ENCODE peak calls at places on chromosomes 11 and 22, in six cellular contexts. One of them, this sample, is unnamed.

GRCh38 chr22:38397189-38398097 is 57.6 kb downstream of the KCNJ4 start:
- DNase-seq in HCT116: no peak
- DNase-seq in lower leg skin: peak; percentile 92
- DNase-seq in A549: no peak
- DNase-seq in transverse colon: peak; percentile 59
- DNase-seq in upper lobe of left lung: peak; percentile 71
- DNase-seq in this sample: no peak

GRCh38 chr11:71237853-71238252 is 14.5 kb downstream of the SHANK2 start:
- DNase-seq in lower leg skin: peak; percentile 40
- DNase-seq in upper lobe of left lung: peak; percentile 18
- DNase-seq in HCT116: no peak
- DNase-seq in transverse colon: no peak
- DNase-seq in A549: no peak
- DNase-seq in this sample: no peak

GRCh38 chr11:94731921-94732601 is 36.1 kb upstream of the AMOTL1 start:
- DNase-seq in lower leg skin: no peak
- DNase-seq in transverse colon: no peak
- DNase-seq in upper lobe of left lung: no peak
- DNase-seq in A549: peak; percentile 48
- DNase-seq in HCT116: no peak
- DNase-seq in this sample: no peak

GRCh38 chr11:118194835-118195627 is 18.6 kb upstream of the SCN2B start:
- DNase-seq in lower leg skin: peak; percentile 93
- DNase-seq in transverse colon: peak; percentile 84
- DNase-seq in A549: peak; percentile 62
- DNase-seq in upper lobe of left lung: peak; percentile 88
- DNase-seq in HCT116: no peak
- DNase-seq in this sample: peak; percentile 30

GRCh38 chr11:46006418-46007070 is 84.1 kb downstream of the LARGE2 start:
- DNase-seq in upper lobe of left lung: no peak
- DNase-seq in HCT116: peak; percentile 63
- DNase-seq in A549: peak; percentile 73
- DNase-seq in transverse colon: no peak
- DNase-seq in lower leg skin: no peak
- DNase-seq in this sample: peak; percentile 38

GRCh38 chr11:9719949-9720646 is 56.2 kb downstream of the SWAP70 start:
- DNase-seq in HCT116: no peak
- DNase-seq in lower leg skin: no peak
- DNase-seq in upper lobe of left lung: no peak
- DNase-seq in A549: no peak
- DNase-seq in transverse colon: no peak
- DNase-seq in this sample: no peak

GRCh38 chr11:119000906-119001305 is 3.0 kb downstream of the CENATAC start:
- DNase-seq in transverse colon: no peak
- DNase-seq in upper lobe of left lung: no peak
- DNase-seq in lower leg skin: no peak
- DNase-seq in HCT116: no peak
- DNase-seq in A549: no peak
- DNase-seq in this sample: no peak

GRCh38 chr22:40021401-40022000 is 26.7 kb downstream of the FAM83F start:
- DNase-seq in lower leg skin: no peak
- DNase-seq in A549: no peak
- DNase-seq in HCT116: no peak
- DNase-seq in transverse colon: no peak
- DNase-seq in upper lobe of left lung: no peak
- DNase-seq in this sample: no peak

GRCh38 chr11:74870485-74870884 is 78.4 kb downstream of the XRRA1 start:
- DNase-seq in HCT116: peak; percentile 10
- DNase-seq in upper lobe of left lung: no peak
- DNase-seq in transverse colon: no peak
- DNase-seq in A549: peak; percentile 46
- DNase-seq in lower leg skin: no peak
- DNase-seq in this sample: peak; percentile 30

GRCh38 chr22:44396021-44396726 is 83.4 kb upstream of the SHISAL1 start:
- DNase-seq in A549: no peak
- DNase-seq in transverse colon: no peak
- DNase-seq in HCT116: no peak
- DNase-seq in lower leg skin: peak; percentile 56
- DNase-seq in upper lobe of left lung: no peak
- DNase-seq in this sample: no peak

GRCh38 chr11:35593143-35593542 is 25.1 kb upstream of the FJX1 start:
- DNase-seq in lower leg skin: no peak
- DNase-seq in HCT116: no peak
- DNase-seq in upper lobe of left lung: peak; percentile 61
- DNase-seq in transverse colon: no peak
- DNase-seq in A549: no peak
- DNase-seq in this sample: peak; percentile 42

GRCh38 chr11:63012450-63013238 is 3.0 kb downstream of the SLC22A8 start:
- DNase-seq in transverse colon: no peak
- DNase-seq in lower leg skin: no peak
- DNase-seq in HCT116: no peak
- DNase-seq in upper lobe of left lung: no peak
- DNase-seq in A549: no peak
- DNase-seq in this sample: no peak

GRCh38 chr11:129853508-129854228 is 38.0 kb downstream of the TMEM45B start:
- DNase-seq in upper lobe of left lung: peak; percentile 79
- DNase-seq in A549: no peak
- DNase-seq in HCT116: no peak
- DNase-seq in lower leg skin: peak; percentile 91
- DNase-seq in transverse colon: peak; percentile 86
- DNase-seq in this sample: no peak

GRCh38 chr11:30488304-30488998 is 97.7 kb downstream of the MPPED2 start:
- DNase-seq in HCT116: no peak
- DNase-seq in transverse colon: peak; percentile 60
- DNase-seq in upper lobe of left lung: peak; percentile 39
- DNase-seq in lower leg skin: no peak
- DNase-seq in A549: no peak
- DNase-seq in this sample: no peak

GRCh38 chr11:32358729-32359128 is 76.6 kb downstream of the WT1 start:
- DNase-seq in HCT116: no peak
- DNase-seq in lower leg skin: no peak
- DNase-seq in transverse colon: no peak
- DNase-seq in upper lobe of left lung: no peak
- DNase-seq in A549: no peak
- DNase-seq in this sample: no peak

GRCh38 chr11:118088531-118088930 is 1.8 kb upstream of the SMIM35 start:
- DNase-seq in lower leg skin: no peak
- DNase-seq in A549: no peak
- DNase-seq in HCT116: no peak
- DNase-seq in upper lobe of left lung: peak; percentile 28
- DNase-seq in transverse colon: peak; percentile 63
- DNase-seq in this sample: no peak

GRCh38 chr11:32438883-32439487 is 3.6 kb upstream of the WT1 start:
- DNase-seq in lower leg skin: no peak
- DNase-seq in HCT116: no peak
- DNase-seq in A549: no peak
- DNase-seq in upper lobe of left lung: no peak
- DNase-seq in transverse colon: no peak
- DNase-seq in this sample: no peak

GRCh38 chr11:4751201-4751600 is 18.5 kb downstream of the OR51F1 start:
- DNase-seq in lower leg skin: no peak
- DNase-seq in transverse colon: no peak
- DNase-seq in A549: no peak
- DNase-seq in upper lobe of left lung: no peak
- DNase-seq in HCT116: no peak
- DNase-seq in this sample: no peak

GRCh38 chr22:20773793-20774212 is at the start of gene SERPIND1:
- DNase-seq in transverse colon: no peak
- DNase-seq in HCT116: no peak
- DNase-seq in lower leg skin: no peak
- DNase-seq in upper lobe of left lung: no peak
- DNase-seq in A549: no peak
- DNase-seq in this sample: no peak

GRCh38 chr11:82750643-82751139 is 17.0 kb upstream of the FAM181B start:
- DNase-seq in lower leg skin: no peak
- DNase-seq in HCT116: no peak
- DNase-seq in upper lobe of left lung: no peak
- DNase-seq in A549: no peak
- DNase-seq in transverse colon: no peak
- DNase-seq in this sample: no peak

GRCh38 chr22:36528336-36528735 is 630 bp downstream of the EIF3D start:
- DNase-seq in transverse colon: no peak
- DNase-seq in upper lobe of left lung: no peak
- DNase-seq in A549: no peak
- DNase-seq in lower leg skin: no peak
- DNase-seq in HCT116: no peak
- DNase-seq in this sample: no peak

GRCh38 chr11:35237860-35238715 is 99.1 kb downstream of the CD44 start:
- DNase-seq in transverse colon: peak; percentile 54
- DNase-seq in upper lobe of left lung: peak; percentile 65
- DNase-seq in HCT116: peak; percentile 80
- DNase-seq in A549: no peak
- DNase-seq in lower leg skin: no peak
- DNase-seq in this sample: no peak

DNA sequence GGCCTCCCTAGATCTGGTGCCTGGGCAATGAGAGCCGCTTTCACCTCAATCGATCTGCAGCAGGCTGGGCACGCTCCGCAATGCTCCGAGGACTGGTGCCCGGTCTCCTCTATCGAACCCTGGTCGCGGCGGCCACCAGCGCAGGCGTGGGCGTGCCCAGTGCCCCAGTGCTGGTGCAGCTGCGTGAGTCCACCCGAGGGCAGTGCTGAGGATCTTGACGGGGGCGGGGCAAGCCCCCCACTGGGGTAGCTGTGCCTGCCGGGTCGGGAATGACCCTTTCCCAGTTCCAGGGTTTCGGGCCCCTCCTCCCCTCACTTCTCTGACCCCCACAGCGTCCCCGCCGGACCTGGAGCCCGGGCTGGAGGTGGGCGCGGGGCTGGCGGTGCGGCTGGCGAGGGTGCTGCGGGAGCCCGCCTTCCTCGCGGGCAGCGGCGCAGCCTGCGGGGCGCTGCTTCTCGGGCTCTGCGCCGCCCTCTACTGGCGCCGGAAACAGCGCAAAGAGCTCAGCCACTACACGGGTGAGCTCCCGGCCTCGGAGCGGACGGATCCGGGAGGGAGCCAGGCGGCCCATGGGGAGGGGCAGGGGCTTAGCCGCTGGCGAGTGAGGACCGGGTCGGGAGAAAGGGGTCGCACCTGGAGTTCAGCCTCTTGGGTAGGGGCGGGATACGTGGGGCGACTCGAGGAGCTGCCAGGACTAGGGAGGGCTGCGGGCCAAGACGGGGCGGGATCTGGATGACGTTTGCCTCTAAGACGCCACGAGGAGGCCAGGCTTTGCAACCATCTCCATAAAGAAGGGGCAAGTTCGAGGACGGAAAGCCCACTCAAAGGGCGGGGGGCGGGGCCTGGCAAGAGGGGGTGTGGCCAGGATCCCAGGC is 10.9 kb downstream of the ROBO3 start:
- DNase-seq in upper lobe of left lung: peak; percentile 86
- DNase-seq in lower leg skin: peak; percentile 96
- DNase-seq in A549: peak; percentile 76
- DNase-seq in transverse colon: peak; percentile 84
- DNase-seq in HCT116: peak; percentile 94
- DNase-seq in this sample: peak; percentile 87
- TF ChIP-seq POLR2A in upper lobe of left lung: peak; percentile 13
- TF ChIP-seq POLR2A in lower leg skin: no peak
- TF ChIP-seq POLR2A in A549: peak; percentile 49
- TF ChIP-seq POLR2A in transverse colon: peak; percentile 35
- TF ChIP-seq POLR2A in HCT116: peak; percentile 15
- TF ChIP-seq POLR2A in this sample: peak; percentile 31

DNA sequence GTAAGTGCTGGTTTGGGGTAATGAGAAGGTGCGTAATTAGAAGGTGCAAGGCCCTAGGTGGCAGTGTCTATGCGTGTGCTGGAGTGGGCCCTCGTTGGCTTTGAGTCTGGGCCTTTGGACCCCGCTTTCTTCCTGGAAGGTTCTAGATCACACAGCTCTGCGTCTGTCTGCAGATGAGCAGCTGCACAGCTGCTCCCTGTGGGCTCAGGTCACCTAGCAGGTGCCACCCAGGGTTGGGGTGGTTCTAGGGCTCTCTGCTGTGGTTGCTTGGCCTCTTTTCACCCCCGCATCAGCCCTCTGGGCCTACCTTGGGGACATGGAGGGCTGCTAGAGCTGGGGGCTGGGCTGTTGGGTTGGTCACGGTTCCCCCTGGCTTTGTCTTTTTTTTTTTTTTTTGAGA is 10.4 kb downstream of the RELT start:
- DNase-seq in HCT116: no peak
- DNase-seq in transverse colon: no peak
- DNase-seq in lower leg skin: no peak
- DNase-seq in A549: no peak
- DNase-seq in upper lobe of left lung: no peak
- DNase-seq in this sample: no peak
- TF ChIP-seq POLR2A in HCT116: no peak
- TF ChIP-seq POLR2A in transverse colon: no peak
- TF ChIP-seq POLR2A in lower leg skin: no peak
- TF ChIP-seq POLR2A in A549: no peak
- TF ChIP-seq POLR2A in upper lobe of left lung: no peak
- TF ChIP-seq POLR2A in this sample: no peak

GRCh38 chr11:64358907-64359711 is at the start of gene RPS6KA4:
- DNase-seq in transverse colon: peak; percentile 73
- DNase-seq in HCT116: no peak
- DNase-seq in lower leg skin: no peak
- DNase-seq in A549: peak; percentile 71
- DNase-seq in upper lobe of left lung: peak; percentile 72
- DNase-seq in this sample: peak; percentile 82
- TF ChIP-seq POLR2A in transverse colon: peak; percentile 42
- TF ChIP-seq POLR2A in HCT116: peak; percentile 68
- TF ChIP-seq POLR2A in lower leg skin: no peak
- TF ChIP-seq POLR2A in A549: peak; percentile 64
- TF ChIP-seq POLR2A in upper lobe of left lung: no peak
- TF ChIP-seq POLR2A in this sample: peak; percentile 76

DNA sequence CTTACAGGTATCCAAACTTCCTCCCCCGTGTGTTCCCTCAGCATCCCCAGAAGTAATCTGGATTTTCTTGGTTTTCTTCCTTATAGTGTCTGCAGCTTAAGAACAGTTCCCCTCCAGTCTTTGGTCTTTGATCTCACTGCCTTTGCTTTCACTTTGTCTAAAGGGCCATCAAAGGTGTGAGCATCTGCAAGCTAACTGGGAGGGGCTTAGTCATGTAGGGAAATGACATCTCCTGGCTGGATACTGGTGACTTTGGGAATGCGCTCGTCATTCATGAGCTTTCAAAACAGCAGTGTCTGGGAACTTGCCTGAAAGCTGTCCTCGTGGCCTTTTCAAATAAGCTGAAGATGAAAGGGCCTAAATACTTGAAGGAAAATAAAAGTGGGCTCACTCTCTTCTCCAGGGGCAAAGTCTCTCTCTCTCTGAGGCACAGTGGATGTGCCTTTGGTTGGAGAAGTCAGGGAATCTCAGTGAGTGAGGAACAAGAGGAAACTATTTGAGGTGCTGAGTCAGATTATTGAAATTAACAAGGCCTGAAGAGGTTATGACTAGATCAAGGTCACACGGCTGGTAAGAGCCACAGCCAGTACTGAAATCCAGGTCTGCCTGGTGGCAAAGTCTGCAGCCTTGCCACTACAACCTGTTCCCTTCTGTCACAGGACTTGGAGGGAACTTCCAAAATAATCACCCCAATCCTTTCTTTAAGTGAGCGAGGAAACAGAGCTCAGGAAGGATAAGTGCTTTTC is 45.6 kb upstream of the TENM4 start:
- DNase-seq in lower leg skin: no peak
- DNase-seq in A549: no peak
- DNase-seq in upper lobe of left lung: no peak
- DNase-seq in transverse colon: no peak
- DNase-seq in HCT116: no peak
- DNase-seq in this sample: no peak
- TF ChIP-seq POLR2A in lower leg skin: no peak
- TF ChIP-seq POLR2A in A549: no peak
- TF ChIP-seq POLR2A in upper lobe of left lung: no peak
- TF ChIP-seq POLR2A in transverse colon: no peak
- TF ChIP-seq POLR2A in HCT116: no peak
- TF ChIP-seq POLR2A in this sample: no peak

GRCh38 chr11:86068951-86069407 is at the start of gene PICALM:
- DNase-seq in lower leg skin: peak; percentile 100
- DNase-seq in A549: peak; percentile 85
- DNase-seq in transverse colon: peak; percentile 98
- DNase-seq in HCT116: peak; percentile 96
- DNase-seq in upper lobe of left lung: peak; percentile 100
- DNase-seq in this sample: peak; percentile 86
- TF ChIP-seq POLR2A in lower leg skin: no peak
- TF ChIP-seq POLR2A in A549: peak; percentile 66
- TF ChIP-seq POLR2A in transverse colon: peak; percentile 88
- TF ChIP-seq POLR2A in HCT116: no peak
- TF ChIP-seq POLR2A in upper lobe of left lung: no peak
- TF ChIP-seq POLR2A in this sample: peak; percentile 81

This sample was measured in H54.